ENCODE peak calls at places on chromosomes 13 and 19, in five cellular contexts. K is fibroblast of mammary gland, W is colonic mucosa, V is tibial nerve, T is left ventricle myocardium inferior. C is an unnamed sample.
A peak's percentile ranks its signal among the peaks of the same experiment; 100 is the strongest.

GRCh38 chr13:66348745-66349720 is 881.1 kb downstream of the PCDH9 start:
- DNase-seq in K (no peak), W (no peak), V (no peak), T (peak; percentile 15), C (no peak)

GRCh38 chr19:19416280-19416679 is 10.8 kb downstream of the GATAD2A start:
- DNase-seq in T (no peak), W (no peak), V (no peak), K (peak; percentile 46), C (peak; percentile 8)

GRCh38 chr13:100396771-100397170 is 191.8 kb downstream of the GGACT start:
- DNase-seq in T (no peak), K (no peak), V (no peak), W (no peak), C (peak; percentile 56)

GRCh38 chr13:65133094-65133493 is 2097.0 kb downstream of the PCDH9 start:
- DNase-seq in K (no peak), V (no peak), T (no peak), W (no peak), C (no peak)

GRCh38 chr19:49889687-49890348 is 6.9 kb downstream of the IL4I1 start:
- DNase-seq in T (peak; percentile 74), K (peak; percentile 74), W (peak; percentile 78), V (peak; percentile 74), C (peak; percentile 93)

GRCh38 chr13:75724742-75725504 is 88.8 kb downstream of the LMO7 start:
- DNase-seq in V (no peak), K (peak; percentile 11), W (no peak), T (no peak), C (no peak)

GRCh38 chr19:1650627-1651009 is 1.8 kb downstream of the TCF3 start:
- DNase-seq in K (no peak), T (no peak), V (no peak), W (no peak), C (peak; percentile 93)

GRCh38 chr19:11377237-11377636 is 2.8 kb downstream of the SWSAP1 start:
- DNase-seq in K (peak; percentile 94), T (no peak), W (no peak), V (peak; percentile 43), C (no peak)

DNA sequence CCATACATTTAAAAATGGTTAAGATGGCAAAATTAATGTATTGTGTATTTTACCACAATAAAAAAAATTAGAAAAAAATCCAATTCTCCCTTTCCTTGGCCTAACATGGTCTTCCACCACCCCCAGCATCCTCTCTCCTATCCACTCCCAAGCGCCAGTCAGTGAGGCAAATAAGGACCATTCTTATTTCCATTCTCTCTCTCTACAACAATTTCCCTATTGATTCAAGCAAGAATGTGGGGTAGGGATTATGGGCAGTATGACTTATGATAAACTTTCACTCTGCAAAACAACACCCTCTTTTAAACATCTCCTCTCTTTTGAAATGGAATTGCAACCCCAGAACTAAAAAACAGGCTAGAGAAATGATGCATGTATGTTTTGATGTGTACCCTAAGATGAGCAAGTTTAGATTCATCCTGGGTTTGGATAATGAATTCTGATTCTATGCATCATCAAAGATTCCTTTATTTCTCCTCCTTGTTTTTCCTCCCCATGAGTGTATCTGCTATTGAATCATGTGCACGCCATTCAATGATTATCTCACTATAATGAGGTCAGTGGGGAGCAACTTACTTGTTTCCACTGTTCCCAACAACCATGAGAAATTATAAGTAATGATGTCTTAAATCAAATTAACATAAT is 3.5 kb downstream of the STARD13 start:
- DNase-seq in V (no peak), W (no peak), K (peak; percentile 91), T (no peak), C (no peak)
- H3K4me3 ChIP-seq in V (no peak overlapping the region), W (no peak overlapping the region), K (no peak overlapping the region), T (peak overlapping the region; percentile 82), C (no peak overlapping the region)

GRCh38 chr19:39811064-39811463 is 22.9 kb downstream of the DYRK1B start:
- DNase-seq in V (no peak), T (no peak), W (no peak), K (no peak), C (no peak)

GRCh38 chr19:39816287-39817048 is 17.5 kb downstream of the DYRK1B start:
- DNase-seq in K (no peak), W (no peak), V (no peak), T (no peak), C (no peak)

GRCh38 chr19:39810424-39810823 is 23.5 kb downstream of the DYRK1B start:
- DNase-seq in K (no peak), T (no peak), V (no peak), W (no peak), C (no peak)

GRCh38 chr19:39814595-39814994 is 19.4 kb downstream of the DYRK1B start:
- DNase-seq in W (no peak), T (no peak), K (no peak), V (no peak), C (no peak)

GRCh38 chr19:39813264-39813998 is 20.5 kb downstream of the DYRK1B start:
- DNase-seq in V (no peak), K (no peak), W (no peak), T (no peak), C (no peak)
- H3K4me3 ChIP-seq in V (no peak overlapping the region), K (no peak overlapping the region), W (no peak overlapping the region), T (no peak overlapping the region), C (no peak overlapping the region)

GRCh38 chr19:58204566-58204965 is 21.7 kb downstream of the ZNF274 start:
- DNase-seq in K (no peak), W (no peak), V (no peak), T (no peak), C (no peak)
- H3K4me3 ChIP-seq in K (no peak overlapping the region), W (no peak overlapping the region), V (no peak overlapping the region), T (no peak overlapping the region), C (no peak overlapping the region)

GRCh38 chr19:45790942-45791341 is 1.7 kb downstream of the DMWD start:
- DNase-seq in K (no peak), V (no peak), W (no peak), T (no peak), C (no peak)
- H3K4me3 ChIP-seq in K (peak overlapping the region; percentile 90), V (no peak overlapping the region), W (no peak overlapping the region), T (peak overlapping the region; percentile 80), C (no peak overlapping the region)

GRCh38 chr13:98144501-98145350 is 1.8 kb downstream of the FARP1 start:
- DNase-seq in K (peak; percentile 49), W (peak; percentile 34), V (no peak), T (no peak), C (peak; percentile 61)
- H3K4me3 ChIP-seq in K (peak overlapping the region; percentile 69), W (peak overlapping the region; percentile 60), V (peak overlapping the region; percentile 53), T (peak overlapping the region; percentile 83), C (peak overlapping the region; percentile 78)

GRCh38 chr13:80297094-80297493 is 43.8 kb downstream of the SPRY2 start:
- DNase-seq in K (no peak), T (no peak), V (no peak), W (no peak), C (peak; percentile 52)
- H3K4me3 ChIP-seq in K (no peak overlapping the region), T (no peak overlapping the region), V (no peak overlapping the region), W (no peak overlapping the region), C (no peak overlapping the region)

GRCh38 chr13:105798541-105798940 is 736.9 kb downstream of the EFNB2 start:
- DNase-seq in V (no peak), W (no peak), K (no peak), T (no peak), C (no peak)
- H3K4me3 ChIP-seq in V (no peak overlapping the region), W (no peak overlapping the region), K (no peak overlapping the region), T (no peak overlapping the region), C (no peak overlapping the region)

DNA sequence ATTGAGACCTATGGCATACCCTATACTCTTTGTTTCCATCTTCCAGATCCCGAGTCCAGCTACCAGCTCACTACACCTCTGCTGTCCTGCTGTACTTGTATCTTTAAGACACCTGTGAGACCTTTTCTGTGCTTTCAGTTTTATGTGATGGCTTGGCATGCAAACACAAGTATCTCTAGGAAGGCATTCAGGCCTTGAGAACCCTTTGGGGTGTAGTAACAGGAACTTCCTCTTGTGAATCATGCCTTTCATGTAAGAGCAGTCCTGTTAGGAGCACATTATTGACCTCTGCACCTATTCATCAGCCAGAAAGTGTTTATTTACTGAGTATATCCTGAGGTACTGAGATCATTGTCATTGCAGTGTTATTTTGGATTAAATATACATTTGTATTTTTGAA is 87.0 kb upstream of the HTR2A start:
- DNase-seq in T (no peak), W (no peak), K (peak; percentile 72), V (no peak), C (no peak)
- H3K4me3 ChIP-seq in T (no peak overlapping the region), W (no peak overlapping the region), K (no peak overlapping the region), V (no peak overlapping the region), C (no peak overlapping the region)

DNA sequence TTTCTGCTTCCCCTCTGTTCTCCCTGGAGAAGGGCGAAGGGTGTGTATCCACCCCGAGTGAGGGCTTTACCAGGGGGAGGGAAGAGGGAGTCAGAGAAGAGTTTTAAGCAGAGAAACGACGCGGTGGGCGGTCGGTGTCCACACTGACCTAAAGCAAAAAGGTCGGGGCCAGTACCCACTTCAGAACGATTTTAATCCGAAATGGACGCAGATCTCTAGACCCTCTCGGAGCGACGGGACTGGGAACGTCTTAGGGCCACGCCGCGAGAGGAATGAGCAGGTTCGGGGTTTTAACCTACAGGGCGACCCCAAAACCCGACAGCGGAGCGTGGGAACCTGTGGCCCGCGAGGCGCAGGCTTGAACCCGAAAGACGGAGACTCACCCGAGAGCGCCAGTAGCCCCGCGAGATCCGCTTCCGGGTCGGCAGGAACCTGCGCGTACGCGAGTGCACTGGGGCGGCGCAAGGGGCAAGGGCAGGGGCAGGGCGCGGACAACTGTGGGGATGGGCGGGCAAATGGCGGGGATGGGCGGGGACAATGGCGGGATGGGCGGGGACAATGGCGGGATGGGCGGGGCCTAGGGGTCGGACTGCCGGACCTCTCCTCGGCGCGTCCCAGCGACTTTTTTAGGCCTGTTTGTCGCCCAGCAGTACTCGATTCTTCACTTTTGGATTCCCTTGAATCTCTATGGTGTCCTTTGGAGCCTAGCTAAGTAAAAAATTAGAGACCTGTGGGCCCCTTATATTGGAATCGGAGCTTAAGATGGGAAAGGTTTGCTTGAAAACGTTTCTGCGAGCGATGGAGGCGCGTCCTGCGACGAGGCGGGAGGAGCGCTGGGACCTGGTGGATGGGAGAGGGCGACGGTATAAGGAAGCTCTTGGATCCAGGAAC is at the start of gene ZNF677:
- DNase-seq in V (peak; percentile 83), W (peak; percentile 87), K (peak; percentile 80), T (peak; percentile 94), C (peak; percentile 79)
- H3K4me3 ChIP-seq in V (peak within 1 kb of the TSS; percentile 63), W (peak within 1 kb of the TSS; percentile 66), K (peak within 1 kb of the TSS; percentile 91), T (peak within 1 kb of the TSS; percentile 96), C (peak within 1 kb of the TSS; percentile 66)

GRCh38 chr13:40981949-40982348 is 37.2 kb downstream of the ELF1 start:
- DNase-seq in T (no peak), W (no peak), V (no peak), K (no peak), C (no peak)
- H3K4me3 ChIP-seq in T (peak overlapping the region; percentile 58), W (no peak overlapping the region), V (peak overlapping the region; percentile 15), K (no peak overlapping the region), C (no peak overlapping the region)

C was measured in H7.